ENCODE peak calls at places on chromosomes 7 and 10, in four cellular contexts. Q, F, A and L are unnamed samples.

GRCh38 chr10:114487815-114488536 is 83.7 kb upstream of the AFAP1L2 start:
- DNase-seq in Q (no peak), F (no peak), A (no peak), L (no peak)

GRCh38 chr10:50593523-50593922 is 30.2 kb downstream of the SGMS1 start:
- DNase-seq in Q (no peak), F (no peak), A (no peak), L (no peak)

GRCh38 chr10:11184093-11184492 is 166.4 kb downstream of the CELF2 start:
- DNase-seq in Q (no peak), F (no peak), A (no peak), L (no peak)

GRCh38 chr7:151141855-151142685 is 25.4 kb downstream of the GBX1 start:
- DNase-seq in Q (no peak), F (no peak), A (no peak), L (no peak)

GRCh38 chr7:41711283-41712064 is 8.6 kb upstream of the INHBA start:
- DNase-seq in Q (peak), F (peak), A (no peak), L (peak)

GRCh38 chr10:74585231-74586087 is 240.9 kb upstream of the KAT6B start:
- DNase-seq in Q (no peak), F (no peak), A (no peak), L (peak)

GRCh38 chr10:71584461-71584860 is 135.1 kb downstream of the C10orf105 start:
- DNase-seq in Q (no peak), F (no peak), A (no peak), L (no peak)

GRCh38 chr7:28993371-28993770 is 35.2 kb upstream of the TRIL start:
- DNase-seq in Q (no peak), F (no peak), A (no peak), L (no peak)

GRCh38 chr10:25867321-25867720 is 66.7 kb upstream of the MYO3A start:
- DNase-seq in Q (no peak), F (no peak), A (no peak), L (no peak)

GRCh38 chr7:142311876-142312275 is 54.0 kb upstream of the PRSS58 start:
- DNase-seq in Q (no peak), F (no peak), A (no peak), L (no peak)

GRCh38 chr7:100148225-100148558 is 526 bp upstream of the LAMTOR4 start:
- DNase-seq in Q (no peak), F (no peak), A (no peak), L (no peak)

GRCh38 chr7:112452102-112452888 is 2.0 kb downstream of the IFRD1 start:
- DNase-seq in Q (peak), F (peak), A (no peak), L (peak)

GRCh38 chr7:159127691-159128642 is 16.7 kb downstream of the VIPR2 start:
- DNase-seq in Q (no peak), F (no peak), A (no peak), L (no peak)

GRCh38 chr10:1050555-1050954 is 1.6 kb upstream of the IDI1 start:
- DNase-seq in Q (peak), F (peak), A (no peak), L (no peak)

GRCh38 chr10:70915806-70916205 is 27.4 kb upstream of the PCBD1 start:
- DNase-seq in Q (no peak), F (no peak), A (no peak), L (no peak)

GRCh38 chr10:70541738-70542564 is 60.6 kb downstream of the PRF1 start:
- DNase-seq in Q (peak), F (no peak), A (no peak), L (no peak)

GRCh38 chr7:4248295-4248694 is 433.8 kb upstream of the FOXK1 start:
- DNase-seq in Q (no peak), F (no peak), A (no peak), L (no peak)

GRCh38 chr7:140726304-140726703 is 29.8 kb downstream of the NDUFB2 start:
- DNase-seq in Q (peak), F (peak), A (no peak), L (peak)

GRCh38 chr7:19413444-19413965 is 268.3 kb upstream of the FERD3L start:
- DNase-seq in Q (no peak), F (no peak), A (no peak), L (no peak)

GRCh38 chr7:34612671-34613070 is 45.3 kb upstream of the NPSR1 start:
- DNase-seq in Q (no peak), F (peak), A (no peak), L (no peak)

GRCh38 chr10:95500649-95501048 is 60.5 kb downstream of the SORBS1 start:
- DNase-seq in Q (no peak), F (no peak), A (no peak), L (no peak)

GRCh38 chr10:4057725-4058513 is 272.9 kb upstream of the KLF6 start:
- DNase-seq in Q (no peak), F (no peak), A (no peak), L (no peak)

GRCh38 chr7:28419717-28420116 is 7.4 kb downstream of the CREB5 start:
- DNase-seq in Q (no peak), F (no peak), A (no peak), L (no peak)

GRCh38 chr7:43444711-43445578 is 138.0 kb upstream of the STK17A start:
- DNase-seq in Q (no peak), F (no peak), A (no peak), L (no peak)

GRCh38 chr10:59333731-59334130 is 28.6 kb downstream of the FAM13C start:
- DNase-seq in Q (no peak), F (no peak), A (no peak), L (no peak)

GRCh38 chr10:59337254-59337653 is 25.1 kb downstream of the FAM13C start:
- DNase-seq in Q (no peak), F (peak), A (no peak), L (peak)

GRCh38 chr10:59335497-59335896 is 26.9 kb downstream of the FAM13C start:
- DNase-seq in Q (no peak), F (no peak), A (no peak), L (no peak)

GRCh38 chr10:59340279-59340678 is 22.1 kb downstream of the FAM13C start:
- DNase-seq in Q (no peak), F (no peak), A (no peak), L (no peak)

GRCh38 chr10:59336632-59337031 is 25.7 kb downstream of the FAM13C start:
- DNase-seq in Q (no peak), F (no peak), A (no peak), L (no peak)
- TF ChIP-seq POLR2AphosphoS5 in Q (no peak), F (no peak), A (no peak), L (no peak)

GRCh38 chr7:27235387-27236052 is 7.1 kb upstream of the EVX1 start:
- DNase-seq in Q (peak), F (peak), A (no peak), L (no peak)
- TF ChIP-seq JUN in Q (no peak), F (no peak), A (no peak), L (no peak)

DNA sequence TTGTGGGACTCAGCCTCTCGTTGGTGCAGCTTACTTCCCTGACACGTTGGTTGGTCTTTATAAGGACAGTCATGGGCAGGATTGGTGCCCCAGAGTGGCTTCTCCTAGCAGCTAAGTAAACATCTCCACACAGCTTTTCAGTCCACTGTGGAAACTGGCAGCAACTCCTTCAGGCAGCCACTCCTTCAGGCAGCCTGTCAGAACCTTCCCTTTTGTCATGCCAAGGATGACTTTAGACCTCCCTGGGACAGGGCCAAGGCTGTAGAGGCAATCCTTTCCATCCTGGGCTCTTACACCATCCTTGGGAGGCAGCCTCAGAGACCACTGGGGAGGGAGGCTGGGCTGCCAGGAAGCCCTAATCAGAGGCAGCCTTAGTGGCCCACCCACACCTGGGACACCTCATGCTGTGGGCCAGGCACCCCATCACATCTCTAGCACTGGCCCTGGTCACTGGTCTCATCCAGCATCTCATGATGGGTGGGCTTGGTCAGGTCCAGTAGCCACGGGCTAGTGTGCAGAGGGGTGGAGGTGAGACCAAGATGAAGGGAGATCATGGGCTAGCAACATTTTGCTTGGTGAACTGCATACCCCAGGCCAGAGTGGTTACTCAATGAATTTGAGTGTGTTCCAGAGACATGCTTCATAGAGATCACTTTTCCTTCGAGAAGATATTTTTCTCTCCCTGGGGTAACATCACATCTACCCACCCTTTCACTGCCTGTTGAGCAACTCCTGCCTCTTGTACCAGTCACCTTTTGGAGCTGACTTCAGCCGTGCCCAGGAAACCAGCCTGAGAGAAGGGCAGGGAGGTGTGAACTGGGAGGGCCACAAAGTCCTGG is 44.0 kb downstream of the MINDY4 start:
- DNase-seq in Q (no peak), F (no peak), A (no peak), L (no peak)
- H3K4me2 ChIP-seq in Q (no peak), F (no peak), A (no peak), L (no peak)

DNA sequence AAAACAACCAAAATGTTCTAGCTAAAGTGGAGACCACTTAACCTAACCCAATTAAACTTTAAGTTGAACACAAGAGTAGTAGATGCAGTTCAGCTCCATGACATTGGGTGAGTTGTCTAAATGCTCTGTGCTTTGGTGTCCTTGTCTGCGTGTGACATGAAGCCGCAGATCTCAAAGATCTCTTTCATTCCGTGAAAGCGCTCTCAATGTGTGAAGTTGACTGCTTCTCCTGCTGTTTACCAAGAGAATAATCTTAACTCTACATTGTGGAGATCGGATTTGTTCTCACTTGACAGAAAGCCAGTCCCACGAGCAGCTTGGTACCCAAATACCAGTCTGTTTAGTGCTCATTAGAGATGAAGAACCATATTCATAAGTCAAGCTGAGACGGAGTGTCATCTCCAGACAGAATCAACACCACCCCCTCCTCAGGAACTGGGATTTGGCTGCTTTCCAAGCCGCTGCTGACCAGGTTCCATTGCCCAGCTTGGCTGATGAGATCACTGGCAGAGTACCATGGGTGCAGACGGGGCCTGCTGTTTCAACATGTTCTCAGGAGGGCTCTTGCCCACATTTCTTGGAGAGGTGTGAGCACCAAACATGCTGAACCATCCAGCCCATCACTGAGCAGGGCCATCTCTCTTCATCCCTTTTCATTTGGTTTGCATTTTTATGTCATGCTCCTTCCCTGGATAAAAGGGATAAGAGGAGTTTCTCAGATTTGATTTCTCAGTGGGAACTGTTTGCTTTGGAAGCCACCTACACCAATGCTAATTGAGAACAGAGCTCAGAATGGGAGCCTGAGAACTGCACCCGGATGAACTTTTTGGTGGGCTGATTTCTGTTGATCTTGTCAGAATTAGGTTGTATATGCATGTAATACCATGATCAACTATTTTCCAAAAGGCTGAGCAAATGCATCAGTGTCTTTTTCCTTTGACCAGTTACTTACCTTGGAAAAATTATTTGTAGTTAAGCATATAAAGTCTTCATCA is 95.8 kb upstream of the AGBL3 start:
- DNase-seq in Q (no peak), F (peak), A (no peak), L (peak)
- TF ChIP-seq POLR2AphosphoS5 in Q (no peak), F (no peak), A (no peak), L (no peak)

DNA sequence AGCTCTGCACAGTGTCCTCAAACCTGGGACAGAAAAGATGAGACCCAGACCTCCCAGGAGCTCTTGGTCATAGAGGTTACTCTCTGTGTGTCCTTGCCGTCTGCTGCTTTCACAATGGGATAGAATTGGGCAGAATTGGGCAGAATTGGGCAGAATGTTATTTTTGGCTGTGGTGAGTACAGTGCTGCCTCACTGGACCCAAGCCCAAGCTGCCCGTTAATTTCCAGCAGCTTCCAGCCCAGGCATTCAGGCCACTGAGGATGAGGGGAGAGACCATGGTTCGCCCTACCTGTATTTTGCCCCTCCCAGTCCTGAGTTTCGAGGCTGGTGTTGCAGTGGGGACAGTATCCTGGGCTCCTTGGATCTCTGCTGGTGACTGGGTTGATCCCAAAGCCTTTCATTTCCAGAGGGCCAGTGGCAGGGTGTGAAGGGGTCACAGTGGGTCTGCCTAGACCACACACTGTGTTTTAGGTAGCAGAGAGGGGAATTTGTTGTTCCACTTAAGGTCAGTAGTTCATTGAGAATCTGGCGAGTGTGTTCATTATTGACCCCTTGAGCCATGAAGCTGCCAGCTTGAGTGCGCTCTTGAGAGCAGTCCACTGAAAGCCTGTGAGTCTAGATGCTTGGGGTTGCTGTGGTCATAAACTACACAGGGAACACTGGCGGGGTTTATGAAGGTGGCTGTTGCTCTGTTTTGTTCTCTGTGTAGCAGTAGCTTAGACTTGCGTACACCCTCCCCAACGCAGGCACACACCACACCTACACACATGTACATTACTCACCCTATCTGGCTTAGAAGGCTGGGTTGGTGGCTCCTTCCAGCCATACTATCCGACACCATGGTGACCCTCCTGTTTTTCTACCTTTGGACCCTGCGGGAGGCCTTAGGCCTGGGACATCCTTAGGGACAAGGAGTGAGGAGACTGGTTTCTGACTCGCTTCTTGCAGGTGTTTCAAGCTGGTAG is 23.5 kb downstream of the NACAD start:
- DNase-seq in Q (no peak), F (no peak), A (no peak), L (no peak)
- TF ChIP-seq JUN in Q (no peak), F (no peak), A (no peak), L (no peak)

DNA sequence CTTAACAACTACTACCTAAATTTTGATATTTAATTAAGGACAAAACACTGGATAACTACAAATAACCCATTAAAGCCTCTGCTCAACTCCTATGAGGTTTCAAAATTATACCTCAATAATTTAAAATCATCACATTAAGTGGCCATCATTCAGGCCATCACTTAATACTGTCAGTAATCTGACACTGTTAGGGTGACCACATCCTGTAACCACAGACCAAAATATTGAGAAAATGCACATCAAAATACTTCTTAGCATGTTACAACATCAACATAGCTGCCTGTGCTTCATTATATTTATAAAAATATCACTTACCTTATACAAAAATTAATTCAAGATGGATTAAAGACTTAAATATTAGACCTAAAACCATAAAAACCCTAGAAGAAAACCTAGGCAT is 23.3 kb downstream of the SEM1 start:
- DNase-seq in Q (no peak), F (no peak), A (no peak), L (no peak)
- H3K4me2 ChIP-seq in Q (no peak), F (no peak), A (no peak), L (no peak)

GRCh38 chr10:78185693-78186055 is 152.0 kb downstream of the RPS24 start:
- DNase-seq in Q (no peak), F (no peak), A (no peak), L (peak)
- TF ChIP-seq POLR2AphosphoS5 in Q (no peak), F (no peak), A (no peak), L (no peak)

GRCh38 chr10:27190508-27190907 is 35.4 kb downstream of the MASTL start:
- DNase-seq in Q (no peak), F (no peak), A (no peak), L (no peak)
- TF ChIP-seq JUN in Q (no peak), F (no peak), A (no peak), L (no peak)

GRCh38 chr10:109067051-109067450 is 856.3 kb downstream of the XPNPEP1 start:
- DNase-seq in Q (no peak), F (no peak), A (no peak), L (no peak)
- H3K4me2 ChIP-seq in Q (no peak), F (no peak), A (no peak), L (no peak)

GRCh38 chr7:92422926-92423325 is 24.4 kb upstream of the GATAD1 start:
- DNase-seq in Q (no peak), F (no peak), A (no peak), L (no peak)
- TF ChIP-seq POLR2AphosphoS5 in Q (no peak), F (no peak), A (no peak), L (no peak)